ENCODE peak calls at places on chromosomes 13 and 19, in seven cellular contexts. K, Q, E, F, T, N and W are unnamed samples.

GRCh38 chr13:51848674-51849073 is 3.7 kb upstream of the TMEM272 start:
- DNase-seq in K (no peak), Q (no peak), E (no peak), F (no peak), T (peak), N (no peak), W (no peak)

GRCh38 chr13:101343128-101343787 is 73.0 kb downstream of the NALCN start:
- DNase-seq in K (no peak), Q (no peak), E (peak), F (no peak), T (peak), N (no peak), W (no peak)

GRCh38 chr19:48454150-48454730 is 1.1 kb upstream of the KCNJ14 start:
- DNase-seq in K (no peak), Q (no peak), E (no peak), F (no peak), T (no peak), N (no peak), W (no peak)

GRCh38 chr13:94994506-94994905 is 282.2 kb upstream of the SOX21 start:
- DNase-seq in K (no peak), Q (no peak), E (no peak), F (no peak), T (no peak), N (no peak), W (no peak)

GRCh38 chr19:49929121-49929610 is at the start of the genes ATF5 and NUP62:
- DNase-seq in K (peak), Q (peak), E (peak), F (peak), T (peak), N (peak), W (peak)

GRCh38 chr19:2474232-2475017 is 1.5 kb upstream of the GADD45B start:
- DNase-seq in K (peak), Q (peak), E (peak), F (peak), T (peak), N (peak), W (peak)

GRCh38 chr13:114089341-114089740 is 43.1 kb downstream of the RASA3 start:
- DNase-seq in K (no peak), Q (no peak), E (no peak), F (no peak), T (no peak), N (no peak), W (no peak)

GRCh38 chr13:113544071-113544891 is 40.3 kb upstream of the TFDP1 start:
- DNase-seq in K (peak), Q (no peak), E (no peak), F (no peak), T (no peak), N (no peak), W (no peak)

GRCh38 chr13:113049981-113050380 is 55.6 kb upstream of the F7 start:
- DNase-seq in K (no peak), Q (no peak), E (no peak), F (no peak), T (no peak), N (no peak), W (no peak)

GRCh38 chr13:96053003-96053703 is at the start of gene UGGT2:
- DNase-seq in K (peak), Q (no peak), E (peak), F (no peak), T (peak), N (no peak), W (peak)

GRCh38 chr13:24202215-24202614 is 41.7 kb downstream of the SPATA13 start:
- DNase-seq in K (no peak), Q (no peak), E (no peak), F (no peak), T (no peak), N (no peak), W (no peak)

GRCh38 chr19:29487432-29487831 is 38.4 kb upstream of the VSTM2B start:
- DNase-seq in K (no peak), Q (no peak), E (no peak), F (no peak), T (no peak), N (no peak), W (no peak)

GRCh38 chr19:18453269-18454024 is 15.5 kb upstream of the ISYNA1 start:
- DNase-seq in K (no peak), Q (no peak), E (no peak), F (no peak), T (peak), N (no peak), W (no peak)

GRCh38 chr13:28611654-28612131 is 47.2 kb upstream of the POMP start:
- DNase-seq in K (no peak), Q (peak), E (no peak), F (no peak), T (peak), N (peak), W (no peak)

GRCh38 chr19:55341191-55342043 is 1.7 kb downstream of the KMT5C start:
- DNase-seq in K (peak), Q (peak), E (peak), F (no peak), T (peak), N (peak), W (peak)

GRCh38 chr19:37227996-37228395 is 10.0 kb downstream of the ZNF383 start:
- DNase-seq in K (no peak), Q (no peak), E (peak), F (no peak), T (peak), N (peak), W (peak)

GRCh38 chr19:51861870-51862622 is 25.7 kb downstream of the ZNF577 start:
- DNase-seq in K (no peak), Q (no peak), E (no peak), F (no peak), T (peak), N (no peak), W (no peak)

GRCh38 chr19:41373993-41374392 is 2.3 kb upstream of the TMEM91 start:
- DNase-seq in K (peak), Q (no peak), E (no peak), F (no peak), T (peak), N (no peak), W (no peak)

GRCh38 chr19:50695251-50696064 is 24.1 kb downstream of the SHANK1 start:
- DNase-seq in K (no peak), Q (no peak), E (peak), F (no peak), T (no peak), N (peak), W (peak)

GRCh38 chr13:43307921-43308433 is 284.6 kb downstream of the DNAJC15 start:
- DNase-seq in K (peak), Q (no peak), E (no peak), F (no peak), T (peak), N (no peak), W (no peak)

GRCh38 chr19:7905298-7905697 is 1.6 kb downstream of the MAP2K7 start:
- DNase-seq in K (no peak), Q (no peak), E (no peak), F (no peak), T (no peak), N (no peak), W (no peak)

GRCh38 chr13:26785845-26786630 is 25.5 kb upstream of the GPR12 start:
- DNase-seq in K (peak), Q (peak), E (peak), F (peak), T (no peak), N (peak), W (peak)